ENCODE peak calls at places on chromosome 21, in seven cellular contexts. U is activated CD4-positive, CD25-positive, alpha-beta regulatory T cell; N is smooth muscle cell of the brain vasculature; P is aorta; K is RCC 7860; W is WTC11; V is GM04504. Q is an unnamed sample.

GRCh38 chr21:44800103-44800502 is 1.5 kb downstream of the UBE2G2 start:
- DNase-seq in K (no peak), V (no peak), U (no peak), P (no peak), N (no peak), W (no peak), Q (no peak)

GRCh38 chr21:46350571-46350970 is 26.6 kb downstream of the PCNT start:
- DNase-seq in V (no peak), W (no peak), K (no peak), U (no peak), N (no peak), P (no peak), Q (no peak)

GRCh38 chr21:16579538-16579937 is 849.8 kb downstream of the USP25 start:
- DNase-seq in P (no peak), V (no peak), N (peak), K (no peak), U (no peak), W (no peak), Q (no peak)

GRCh38 chr21:34276711-34277425 is 86.9 kb upstream of the KCNE2 start:
- DNase-seq in V (no peak), P (no peak), U (no peak), N (no peak), K (no peak), W (no peak), Q (no peak)

GRCh38 chr21:39204134-39204533 is 20.9 kb upstream of the PSMG1 start:
- DNase-seq in N (no peak), W (no peak), V (no peak), K (no peak), U (no peak), P (no peak), Q (no peak)

GRCh38 chr21:26489781-26490180 is 83.3 kb downstream of the CYYR1 start:
- DNase-seq in N (no peak), V (no peak), U (no peak), W (no peak), P (no peak), K (no peak), Q (no peak)

GRCh38 chr21:46622226-46622625 is 13.2 kb upstream of the PRMT2 start:
- DNase-seq in U (no peak), P (peak), N (peak), K (no peak), V (no peak), W (no peak), Q (no peak)

GRCh38 chr21:31343030-31343510 is 991 bp downstream of the TIAM1 start:
- DNase-seq in P (no peak), K (no peak), U (no peak), N (no peak), V (no peak), W (no peak), Q (no peak)

GRCh38 chr21:38797470-38797869 is 8.3 kb upstream of the ETS2 start:
- DNase-seq in K (peak), P (no peak), U (no peak), W (no peak), V (no peak), N (no peak), Q (no peak)

GRCh38 chr21:18545908-18546307 is 142.3 kb upstream of the TMPRSS15 start:
- DNase-seq in P (no peak), N (peak), U (no peak), W (no peak), K (no peak), V (no peak), Q (no peak)

GRCh38 chr21:31374430-31374829 is 30.4 kb upstream of the TIAM1 start:
- DNase-seq in N (no peak), K (no peak), U (no peak), W (no peak), P (no peak), V (no peak), Q (no peak)

GRCh38 chr21:43287111-43287973 is 118.5 kb downstream of the CRYAA start:
- DNase-seq in V (no peak), U (no peak), N (no peak), K (no peak), W (no peak), P (no peak), Q (no peak)

GRCh38 chr21:26804895-26805609 is 40.2 kb downstream of the ADAMTS1 start:
- DNase-seq in V (no peak), U (no peak), N (no peak), K (no peak), W (no peak), P (no peak), Q (no peak)

GRCh38 chr21:44487831-44488230 is 32.5 kb downstream of the LRRC3 start:
- DNase-seq in P (no peak), V (no peak), N (no peak), W (peak), K (no peak), U (peak), Q (no peak)

GRCh38 chr21:27206368-27206982 is 239.6 kb upstream of the ADAMTS5 start:
- DNase-seq in N (no peak), P (no peak), U (no peak), V (no peak), W (peak), K (no peak), Q (no peak)

Q was measured in keratinocyte.